ENCODE peak calls at places on chromosomes 11 and 22, in six cellular contexts. One of them, this sample, is unnamed.
A peak's percentile ranks its signal among the peaks of the same experiment; 100 is the strongest.

GRCh38 chr11:74723511-74723910 is 7.7 kb downstream of the CHRDL2 start:
- DNase-seq in AG10803: no peak
- DNase-seq in T-cell: no peak
- DNase-seq in T-helper 2 cell: no peak
- DNase-seq in Daoy: no peak
- DNase-seq in GM03348: no peak
- DNase-seq in this sample: no peak

GRCh38 chr11:31218847-31219246 is 150.7 kb downstream of the DCDC1 start:
- DNase-seq in AG10803: no peak
- DNase-seq in T-cell: no peak
- DNase-seq in T-helper 2 cell: no peak
- DNase-seq in Daoy: no peak
- DNase-seq in GM03348: no peak
- DNase-seq in this sample: no peak

GRCh38 chr22:49367016-49367697 is 460.5 kb downstream of the BRD1 start:
- DNase-seq in AG10803: no peak
- DNase-seq in T-cell: no peak
- DNase-seq in T-helper 2 cell: no peak
- DNase-seq in Daoy: peak; percentile 74
- DNase-seq in GM03348: no peak
- DNase-seq in this sample: peak; percentile 40

GRCh38 chr22:37675930-37676571 is 615 bp downstream of the LGALS1 start:
- DNase-seq in AG10803: peak; percentile 28
- DNase-seq in T-cell: no peak
- DNase-seq in T-helper 2 cell: no peak
- DNase-seq in Daoy: peak; percentile 43
- DNase-seq in GM03348: peak; percentile 46
- DNase-seq in this sample: no peak

GRCh38 chr22:49848690-49849160 is 4.9 kb upstream of the ZBED4 start:
- DNase-seq in AG10803: no peak
- DNase-seq in T-cell: no peak
- DNase-seq in T-helper 2 cell: no peak
- DNase-seq in Daoy: no peak
- DNase-seq in GM03348: no peak
- DNase-seq in this sample: no peak

GRCh38 chr11:30326114-30326783 is 3.3 kb downstream of the ARL14EP start:
- DNase-seq in AG10803: peak; percentile 10
- DNase-seq in T-cell: no peak
- DNase-seq in T-helper 2 cell: no peak
- DNase-seq in Daoy: no peak
- DNase-seq in GM03348: peak; percentile 9
- DNase-seq in this sample: no peak

GRCh38 chr11:71272161-71272560 is 19.8 kb upstream of the SHANK2 start:
- DNase-seq in AG10803: no peak
- DNase-seq in T-cell: no peak
- DNase-seq in T-helper 2 cell: no peak
- DNase-seq in Daoy: no peak
- DNase-seq in GM03348: no peak
- DNase-seq in this sample: no peak

GRCh38 chr11:2302844-2303626 is 1.2 kb downstream of the TSPAN32 start:
- DNase-seq in AG10803: no peak
- DNase-seq in T-cell: no peak
- DNase-seq in T-helper 2 cell: no peak
- DNase-seq in Daoy: no peak
- DNase-seq in GM03348: no peak
- DNase-seq in this sample: no peak

GRCh38 chr22:25051073-25051472 is 98.6 kb downstream of the KIAA1671 start:
- DNase-seq in AG10803: no peak
- DNase-seq in T-cell: no peak
- DNase-seq in T-helper 2 cell: no peak
- DNase-seq in Daoy: no peak
- DNase-seq in GM03348: no peak
- DNase-seq in this sample: no peak

GRCh38 chr11:128664286-128664685 is 29.6 kb upstream of the FLI1 start:
- DNase-seq in AG10803: no peak
- DNase-seq in T-cell: no peak
- DNase-seq in T-helper 2 cell: no peak
- DNase-seq in Daoy: no peak
- DNase-seq in GM03348: no peak
- DNase-seq in this sample: no peak

GRCh38 chr11:104001474-104001873 is 35.0 kb upstream of the DDI1 start:
- DNase-seq in AG10803: peak; percentile 48
- DNase-seq in T-cell: no peak
- DNase-seq in T-helper 2 cell: no peak
- DNase-seq in Daoy: no peak
- DNase-seq in GM03348: peak; percentile 11
- DNase-seq in this sample: no peak

GRCh38 chr11:117189191-117189940 is 9.8 kb upstream of the TAGLN start:
- DNase-seq in AG10803: no peak
- DNase-seq in T-cell: no peak
- DNase-seq in T-helper 2 cell: no peak
- DNase-seq in Daoy: no peak
- DNase-seq in GM03348: no peak
- DNase-seq in this sample: no peak

GRCh38 chr11:46930089-46930488 is 6.5 kb upstream of the CSTPP1 start:
- DNase-seq in AG10803: peak; percentile 48
- DNase-seq in T-cell: no peak
- DNase-seq in T-helper 2 cell: no peak
- DNase-seq in Daoy: peak; percentile 71
- DNase-seq in GM03348: no peak
- DNase-seq in this sample: peak; percentile 91

GRCh38 chr11:133966147-133966546 is 9.4 kb upstream of the IGSF9B start:
- DNase-seq in AG10803: no peak
- DNase-seq in T-cell: no peak
- DNase-seq in T-helper 2 cell: no peak
- DNase-seq in Daoy: no peak
- DNase-seq in GM03348: no peak
- DNase-seq in this sample: no peak

GRCh38 chr11:92224394-92225205 is at the start of gene FAT3:
- DNase-seq in AG10803: peak; percentile 64
- DNase-seq in T-cell: no peak
- DNase-seq in T-helper 2 cell: no peak
- DNase-seq in Daoy: peak; percentile 66
- DNase-seq in GM03348: peak; percentile 88
- DNase-seq in this sample: peak; percentile 40

GRCh38 chr22:37409557-37409956 is 17.7 kb downstream of the ELFN2 start:
- DNase-seq in AG10803: no peak
- DNase-seq in T-cell: no peak
- DNase-seq in T-helper 2 cell: no peak
- DNase-seq in Daoy: no peak
- DNase-seq in GM03348: no peak
- DNase-seq in this sample: no peak

GRCh38 chr11:8015753-8016239 is 28.7 kb downstream of the EIF3F start:
- DNase-seq in AG10803: peak; percentile 68
- DNase-seq in T-cell: no peak
- DNase-seq in T-helper 2 cell: no peak
- DNase-seq in Daoy: no peak
- DNase-seq in GM03348: peak; percentile 51
- DNase-seq in this sample: peak; percentile 24

GRCh38 chr11:13207665-13208594 is 69.7 kb upstream of the BMAL1 start:
- DNase-seq in AG10803: peak; percentile 85
- DNase-seq in T-cell: no peak
- DNase-seq in T-helper 2 cell: no peak
- DNase-seq in Daoy: peak; percentile 76
- DNase-seq in GM03348: peak; percentile 74
- DNase-seq in this sample: peak; percentile 68

GRCh38 chr22:33139937-33140336 is 81.8 kb upstream of the SYN3 start:
- DNase-seq in AG10803: no peak
- DNase-seq in T-cell: no peak
- DNase-seq in T-helper 2 cell: no peak
- DNase-seq in Daoy: no peak
- DNase-seq in GM03348: no peak
- DNase-seq in this sample: no peak

GRCh38 chr11:103486609-103487008 is 377.4 kb downstream of the DYNC2H1 start:
- DNase-seq in AG10803: peak; percentile 20
- DNase-seq in T-cell: no peak
- DNase-seq in T-helper 2 cell: no peak
- DNase-seq in Daoy: no peak
- DNase-seq in GM03348: no peak
- DNase-seq in this sample: no peak

GRCh38 chr11:70233511-70233919 is 30.4 kb downstream of the FADD start:
- DNase-seq in AG10803: peak; percentile 35
- DNase-seq in T-cell: no peak
- DNase-seq in T-helper 2 cell: no peak
- DNase-seq in Daoy: peak; percentile 94
- DNase-seq in GM03348: peak; percentile 38
- DNase-seq in this sample: peak; percentile 96

GRCh38 chr11:109015283-109015682 is 350.4 kb downstream of the DDX10 start:
- DNase-seq in AG10803: peak; percentile 31
- DNase-seq in T-cell: no peak
- DNase-seq in T-helper 2 cell: no peak
- DNase-seq in Daoy: no peak
- DNase-seq in GM03348: no peak
- DNase-seq in this sample: peak; percentile 81

GRCh38 chr22:23512738-23513137 is 67.4 kb downstream of the IGLL1 start:
- DNase-seq in AG10803: no peak
- DNase-seq in T-cell: no peak
- DNase-seq in T-helper 2 cell: no peak
- DNase-seq in Daoy: no peak
- DNase-seq in GM03348: no peak
- DNase-seq in this sample: no peak

GRCh38 chr22:17700778-17701177 is 62.2 kb downstream of the BCL2L13 start:
- DNase-seq in AG10803: peak; percentile 42
- DNase-seq in T-cell: no peak
- DNase-seq in T-helper 2 cell: no peak
- DNase-seq in Daoy: no peak
- DNase-seq in GM03348: no peak
- DNase-seq in this sample: no peak

GRCh38 chr22:46934746-46935491 is 172.5 kb downstream of the TBC1D22A start:
- DNase-seq in AG10803: peak; percentile 84
- DNase-seq in T-cell: no peak
- DNase-seq in T-helper 2 cell: no peak
- DNase-seq in Daoy: peak; percentile 93
- DNase-seq in GM03348: peak; percentile 85
- DNase-seq in this sample: peak; percentile 99

GRCh38 chr11:47215366-47215925 is 672 bp downstream of the DDB2 start:
- DNase-seq in AG10803: no peak
- DNase-seq in T-cell: no peak
- DNase-seq in T-helper 2 cell: no peak
- DNase-seq in Daoy: no peak
- DNase-seq in GM03348: no peak
- DNase-seq in this sample: no peak

GRCh38 chr11:126978155-126978554 is 22.4 kb downstream of the KIRREL3 start:
- DNase-seq in AG10803: no peak
- DNase-seq in T-cell: no peak
- DNase-seq in T-helper 2 cell: no peak
- DNase-seq in Daoy: no peak
- DNase-seq in GM03348: no peak
- DNase-seq in this sample: no peak

GRCh38 chr11:86978756-86979608 is 23.8 kb upstream of the FZD4 start:
- DNase-seq in AG10803: peak; percentile 41
- DNase-seq in T-cell: no peak
- DNase-seq in T-helper 2 cell: no peak
- DNase-seq in Daoy: peak; percentile 17
- DNase-seq in GM03348: peak; percentile 43
- DNase-seq in this sample: peak; percentile 24

GRCh38 chr11:64263021-64263946 is 12.0 kb downstream of the PLCB3 start:
- DNase-seq in AG10803: peak; percentile 16
- DNase-seq in T-cell: no peak
- DNase-seq in T-helper 2 cell: no peak
- DNase-seq in Daoy: peak; percentile 77
- DNase-seq in GM03348: no peak
- DNase-seq in this sample: peak; percentile 74

GRCh38 chr22:28813772-28814518 is 13.6 kb upstream of the XBP1 start:
- DNase-seq in AG10803: no peak
- DNase-seq in T-cell: no peak
- DNase-seq in T-helper 2 cell: no peak
- DNase-seq in Daoy: no peak
- DNase-seq in GM03348: no peak
- DNase-seq in this sample: no peak

GRCh38 chr11:86468169-86468568 is 93.5 kb downstream of the CCDC81 start:
- DNase-seq in AG10803: no peak
- DNase-seq in T-cell: no peak
- DNase-seq in T-helper 2 cell: no peak
- DNase-seq in Daoy: no peak
- DNase-seq in GM03348: no peak
- DNase-seq in this sample: no peak

GRCh38 chr11:86632499-86633269 is 39.7 kb downstream of the ME3 start:
- DNase-seq in AG10803: peak; percentile 98
- DNase-seq in T-cell: no peak
- DNase-seq in T-helper 2 cell: no peak
- DNase-seq in Daoy: peak; percentile 99
- DNase-seq in GM03348: peak; percentile 89
- DNase-seq in this sample: peak; percentile 100

GRCh38 chr11:60170566-60170965 is 12.3 kb downstream of the MS4A6A start:
- DNase-seq in AG10803: no peak
- DNase-seq in T-cell: no peak
- DNase-seq in T-helper 2 cell: no peak
- DNase-seq in Daoy: no peak
- DNase-seq in GM03348: no peak
- DNase-seq in this sample: peak; percentile 54

GRCh38 chr11:8335683-8336082 is 72.0 kb upstream of the LMO1 start:
- DNase-seq in AG10803: peak; percentile 7
- DNase-seq in T-cell: no peak
- DNase-seq in T-helper 2 cell: no peak
- DNase-seq in Daoy: no peak
- DNase-seq in GM03348: no peak
- DNase-seq in this sample: no peak

GRCh38 chr22:29344137-29344536 is 28.6 kb upstream of the RASL10A start:
- DNase-seq in AG10803: peak; percentile 95
- DNase-seq in T-cell: no peak
- DNase-seq in T-helper 2 cell: no peak
- DNase-seq in Daoy: peak; percentile 96
- DNase-seq in GM03348: peak; percentile 88
- DNase-seq in this sample: peak; percentile 99

GRCh38 chr11:74466916-74467885 is at the start of gene KCNE3:
- DNase-seq in AG10803: peak; percentile 23
- DNase-seq in T-cell: no peak
- DNase-seq in T-helper 2 cell: no peak
- DNase-seq in Daoy: peak; percentile 21
- DNase-seq in GM03348: peak; percentile 60
- DNase-seq in this sample: no peak

This sample was measured in HT1080.